ENCODE peak calls at places on chromosomes 1 and 21, in six cellular contexts. F is right lobe of liver, K is ovary, J is foreskin keratinocyte, U is cardiac muscle cell, G is endodermal cell. N is an unnamed sample. For H3K4me1 and H3K27me3, the result is how much of the 10 kb centered on the place peaks cover.

GRCh38 chr1:13543927-13544556 is 30.2 kb upstream of the LRRC38 start:
- DNase-seq in F (no peak), K (peak), J (no peak), U (peak), G (peak), N (no peak)

GRCh38 chr21:41483973-41484372 is 24.0 kb downstream of the TMPRSS2 start:
- DNase-seq in F (no peak), K (no peak), J (no peak), U (no peak), G (no peak), N (no peak)

GRCh38 chr21:38798481-38798882 is 7.2 kb upstream of the ETS2 start:
- DNase-seq in F (no peak), K (no peak), J (peak), U (peak), G (peak), N (peak)

GRCh38 chr1:90964444-90965035 is 57.3 kb downstream of the ZNF644 start:
- DNase-seq in F (no peak), K (no peak), J (no peak), U (peak), G (no peak), N (no peak)

GRCh38 chr1:172145231-172145651 is 275.2 kb upstream of the C1orf105 start:
- DNase-seq in F (no peak), K (no peak), J (no peak), U (peak), G (no peak), N (peak)

GRCh38 chr1:29240400-29240837 is 4.1 kb downstream of the PTPRU start:
- DNase-seq in F (no peak), K (no peak), J (no peak), U (peak), G (peak), N (peak)

GRCh38 chr1:191904991-191905390 is 253.3 kb upstream of the RGS18 start:
- DNase-seq in F (no peak), K (no peak), J (no peak), U (no peak), G (no peak), N (no peak)

GRCh38 chr1:178551940-178552339 is 39.0 kb downstream of the TEX35 start:
- DNase-seq in F (no peak), K (no peak), J (no peak), U (no peak), G (no peak), N (no peak)

GRCh38 chr1:178057863-178058576 is 35.9 kb upstream of the RASAL2 start:
- DNase-seq in F (no peak), K (peak), J (no peak), U (peak), G (peak), N (no peak)

GRCh38 chr1:159161001-159161718 is 10.3 kb upstream of the CADM3 start:
- DNase-seq in F (peak), K (peak), J (peak), U (peak), G (peak), N (peak)

GRCh38 chr1:20729990-20730689 is 2.4 kb downstream of the SH2D5 start:
- DNase-seq in F (no peak), K (no peak), J (no peak), U (no peak), G (peak), N (no peak)

GRCh38 chr1:76068542-76068941 is 6.0 kb upstream of the ST6GALNAC3 start:
- DNase-seq in F (no peak), K (no peak), J (no peak), U (no peak), G (no peak), N (no peak)

GRCh38 chr1:79497193-79497773 is 490.8 kb upstream of the ADGRL4 start:
- DNase-seq in F (no peak), K (no peak), J (peak), U (peak), G (peak), N (no peak)

GRCh38 chr1:201429771-201430501 is 8.4 kb upstream of the TNNI1 start:
- DNase-seq in F (no peak), K (no peak), J (no peak), U (no peak), G (no peak), N (no peak)

GRCh38 chr1:110672753-110673108 is 2.0 kb downstream of the KCNA3 start:
- DNase-seq in F (no peak), K (no peak), J (no peak), U (no peak), G (no peak), N (no peak)

GRCh38 chr1:113830039-113830438 is 17.8 kb upstream of the RSBN1 start:
- DNase-seq in F (no peak), K (no peak), J (peak), U (no peak), G (no peak), N (no peak)

GRCh38 chr1:28601696-28602095 is 9.6 kb downstream of the RAB42 start:
- DNase-seq in F (no peak), K (peak), J (peak), U (no peak), G (no peak), N (no peak)

GRCh38 chr1:33146038-33146437 is 35.8 kb downstream of the TRIM62 start:
- DNase-seq in F (no peak), K (no peak), J (no peak), U (no peak), G (no peak), N (no peak)

GRCh38 chr1:109565241-109565640 is 16.8 kb downstream of the GNAI3 start:
- DNase-seq in F (no peak), K (no peak), J (no peak), U (no peak), G (no peak), N (no peak)

GRCh38 chr1:175377394-175377793 is 184.8 kb upstream of the KIAA0040 start:
- DNase-seq in F (no peak), K (no peak), J (no peak), U (no peak), G (no peak), N (no peak)

GRCh38 chr1:181148636-181149035 is 60.1 kb downstream of the IER5 start:
- DNase-seq in F (no peak), K (no peak), J (peak), U (no peak), G (no peak), N (no peak)

GRCh38 chr1:32393136-32393535 is 1.1 kb downstream of the BSDC1 start:
- DNase-seq in F (no peak), K (no peak), J (no peak), U (no peak), G (no peak), N (no peak)

GRCh38 chr1:201761178-201761577 is 67.8 kb upstream of the IPO9 start:
- DNase-seq in F (no peak), K (no peak), J (no peak), U (no peak), G (peak), N (no peak)

GRCh38 chr1:47808612-47809011 is 188.6 kb downstream of the TRABD2B start:
- DNase-seq in F (no peak), K (no peak), J (peak), U (no peak), G (no peak), N (no peak)

GRCh38 chr1:15734901-15735300 is 1.2 kb upstream of the SLC25A34 start:
- DNase-seq in F (no peak), K (no peak), J (no peak), U (no peak), G (no peak), N (no peak)

GRCh38 chr1:7810395-7810794 is 26.3 kb downstream of the PER3 start:
- DNase-seq in F (no peak), K (no peak), J (peak), U (no peak), G (no peak), N (no peak)

GRCh38 chr1:115706774-115707425 is 61.6 kb downstream of the CASQ2 start:
- DNase-seq in F (no peak), K (no peak), J (no peak), U (peak), G (peak), N (no peak)

GRCh38 chr1:226870026-226870322 is 442 bp upstream of the PSEN2 start:
- DNase-seq in F (no peak), K (no peak), J (no peak), U (no peak), G (no peak), N (no peak)

GRCh38 chr1:179178965-179179364 is 50.5 kb downstream of the ABL2 start:
- DNase-seq in F (no peak), K (no peak), J (peak), U (no peak), G (no peak), N (no peak)

GRCh38 chr1:16236091-16236494 is 890 bp downstream of the CPLANE2 start:
- DNase-seq in F (peak), K (no peak), J (no peak), U (no peak), G (no peak), N (peak)

GRCh38 chr1:2399890-2400575 is 8.4 kb downstream of the RER1 start:
- DNase-seq in F (no peak), K (no peak), J (no peak), U (no peak), G (no peak), N (no peak)

GRCh38 chr1:225824522-225824921 is 14.6 kb downstream of the EPHX1 start:
- DNase-seq in F (peak), K (peak), J (no peak), U (no peak), G (peak), N (no peak)

GRCh38 chr21:15793547-15794235 is 63.9 kb downstream of the USP25 start:
- DNase-seq in F (no peak), K (no peak), J (no peak), U (no peak), G (no peak), N (no peak)

GRCh38 chr1:230519246-230519645 is 93.1 kb upstream of the PGBD5 start:
- DNase-seq in F (no peak), K (no peak), J (no peak), U (no peak), G (no peak), N (no peak)

GRCh38 chr1:164725401-164725800 is 166.4 kb downstream of the PBX1 start:
- DNase-seq in F (no peak), K (no peak), J (no peak), U (no peak), G (no peak), N (no peak)

GRCh38 chr1:159598196-159598595 is 10.6 kb downstream of the APCS start:
- DNase-seq in F (no peak), K (no peak), J (peak), U (no peak), G (no peak), N (no peak)

GRCh38 chr1:193538004-193538355 is 351.6 kb upstream of the B3GALT2 start:
- DNase-seq in F (no peak), K (no peak), J (peak), U (no peak), G (no peak), N (no peak)
- H3K4me1 ChIP-seq in F (under half), K (under half), J (under half), U (under half), G (under half), N (under half)

GRCh38 chr1:22665752-22666151 is 12.7 kb downstream of the C1QB start:
- DNase-seq in F (no peak), K (peak), J (no peak), U (peak), G (peak), N (peak)

GRCh38 chr1:22660716-22661241 is 7.7 kb downstream of the C1QB start:
- DNase-seq in F (no peak), K (no peak), J (no peak), U (no peak), G (no peak), N (no peak)

GRCh38 chr1:22661880-22662279 is 8.8 kb downstream of the C1QB start:
- DNase-seq in F (no peak), K (no peak), J (no peak), U (no peak), G (no peak), N (no peak)

GRCh38 chr1:22662318-22662717 is 9.3 kb downstream of the C1QB start:
- DNase-seq in F (no peak), K (no peak), J (no peak), U (peak), G (peak), N (peak)

DNA sequence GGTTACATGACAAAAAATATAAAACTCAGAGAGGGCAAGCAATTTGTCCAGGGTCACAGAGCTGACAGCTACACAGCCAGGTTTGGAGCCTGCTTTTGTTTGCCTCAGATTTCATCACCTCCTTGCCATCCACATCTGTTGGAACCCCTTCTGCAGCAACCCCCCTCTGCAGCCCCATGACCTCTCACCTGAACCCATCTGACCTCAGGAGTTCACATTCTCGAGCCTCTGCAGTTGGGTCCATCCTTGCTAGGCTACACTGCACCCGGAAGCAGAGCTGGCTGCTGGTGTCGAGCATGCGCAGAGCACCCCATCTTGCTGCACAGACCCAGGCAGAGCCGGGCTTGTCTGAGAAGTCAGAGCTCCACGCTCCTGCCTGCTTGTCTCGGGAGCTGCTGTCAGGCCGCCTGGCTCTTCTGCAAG is 10.0 kb downstream of the C1QB start:
- DNase-seq in F (no peak), K (no peak), J (no peak), U (no peak), G (no peak), N (no peak)
- H3K27me3 ChIP-seq in F (under half), K (under half), J (under half), U (under half), G (under half), N (under half)

DNA sequence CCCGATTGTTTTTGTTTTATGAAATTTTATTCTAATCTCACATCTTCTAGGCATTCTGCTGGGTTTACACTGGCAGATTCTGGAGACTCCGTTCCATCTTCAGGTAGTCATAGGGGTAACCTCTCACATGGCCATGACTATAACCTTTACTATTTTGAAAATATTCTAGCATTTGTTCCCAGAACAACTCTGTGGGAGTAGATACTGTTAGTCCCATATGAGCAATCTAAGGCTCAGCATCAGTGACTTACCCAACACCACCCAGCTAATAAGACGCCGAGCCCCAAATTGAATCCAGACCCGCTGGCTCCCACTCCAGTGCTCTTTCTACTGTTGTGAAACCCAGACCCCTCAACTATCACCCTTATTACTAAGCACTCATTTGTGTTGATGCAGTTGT is 9.8 kb downstream of the ADAMTS4 start:
- DNase-seq in F (no peak), K (peak), J (no peak), U (no peak), G (no peak), N (no peak)
- H3K4me1 ChIP-seq in F (under half), K (under half), J (under half), U (under half), G (under half), N (under half)

DNA sequence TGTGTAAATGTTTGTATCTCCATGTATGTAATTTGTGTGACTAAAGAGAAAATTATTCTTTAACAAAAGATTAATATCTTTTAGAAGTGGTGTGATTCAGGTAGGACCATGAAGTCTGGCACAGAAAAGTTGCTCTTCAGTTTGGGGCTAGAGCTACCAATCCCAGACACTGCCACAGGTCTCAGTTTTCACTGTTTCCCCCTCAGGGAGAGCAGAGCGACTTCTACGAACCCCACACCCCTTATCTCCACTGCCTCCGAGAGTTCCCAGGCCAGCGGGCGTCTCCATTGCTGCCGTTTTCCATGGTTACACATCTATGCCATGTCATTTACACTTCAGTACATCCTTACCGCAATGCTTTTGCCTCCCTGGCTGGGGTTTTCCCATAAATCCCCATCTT is 93.0 kb upstream of the SMYD2 start:
- DNase-seq in F (no peak), K (no peak), J (no peak), U (no peak), G (no peak), N (no peak)
- H3K27me3 ChIP-seq in F (under half), K (under half), J (half or more), U (under half), G (half or more), N (under half)

GRCh38 chr1:85448358-85448757 is 16.6 kb downstream of the DDAH1 start:
- DNase-seq in F (no peak), K (no peak), J (no peak), U (no peak), G (no peak), N (no peak)

GRCh38 chr1:85444381-85444780 is 20.6 kb downstream of the DDAH1 start:
- DNase-seq in F (no peak), K (no peak), J (no peak), U (no peak), G (no peak), N (no peak)

GRCh38 chr1:85447000-85447943 is 17.7 kb downstream of the DDAH1 start:
- DNase-seq in F (no peak), K (no peak), J (no peak), U (no peak), G (no peak), N (no peak)

GRCh38 chr1:85449356-85449755 is 15.6 kb downstream of the DDAH1 start:
- DNase-seq in F (no peak), K (no peak), J (no peak), U (no peak), G (no peak), N (peak)

DNA sequence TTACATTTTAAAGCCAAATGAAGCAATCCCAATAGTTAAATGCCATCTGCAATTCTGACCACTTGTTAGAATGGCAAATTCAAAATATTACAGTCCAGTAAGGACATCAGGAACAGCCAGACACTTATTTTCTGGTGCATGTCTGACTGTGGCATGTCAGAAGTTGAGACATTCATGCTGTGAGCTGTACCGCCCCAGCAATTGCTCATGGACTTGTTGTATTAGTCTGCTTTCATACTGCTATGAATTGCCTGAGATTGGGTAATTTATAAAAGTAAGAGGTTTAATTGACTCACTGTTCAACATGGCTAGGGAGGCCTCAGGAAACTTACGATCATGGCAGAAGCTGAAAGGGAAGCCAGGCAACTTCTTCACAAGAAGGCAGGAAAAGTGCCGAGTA is 19.1 kb downstream of the DDAH1 start:
- DNase-seq in F (no peak), K (no peak), J (no peak), U (no peak), G (no peak), N (no peak)
- H3K4me1 ChIP-seq in F (under half), K (under half), J (under half), U (under half), G (under half), N (under half)

GRCh38 chr1:17724150-17724549 is 31.0 kb upstream of the ACTL8 start:
- DNase-seq in F (no peak), K (no peak), J (no peak), U (no peak), G (no peak), N (no peak)

GRCh38 chr1:17725084-17725718 is 29.9 kb upstream of the ACTL8 start:
- DNase-seq in F (no peak), K (no peak), J (no peak), U (no peak), G (no peak), N (no peak)

GRCh38 chr1:17721444-17721843 is 33.7 kb upstream of the ACTL8 start:
- DNase-seq in F (no peak), K (no peak), J (no peak), U (no peak), G (no peak), N (no peak)

GRCh38 chr1:17725811-17726582 is 29.1 kb upstream of the ACTL8 start:
- DNase-seq in F (no peak), K (no peak), J (no peak), U (no peak), G (no peak), N (no peak)

DNA sequence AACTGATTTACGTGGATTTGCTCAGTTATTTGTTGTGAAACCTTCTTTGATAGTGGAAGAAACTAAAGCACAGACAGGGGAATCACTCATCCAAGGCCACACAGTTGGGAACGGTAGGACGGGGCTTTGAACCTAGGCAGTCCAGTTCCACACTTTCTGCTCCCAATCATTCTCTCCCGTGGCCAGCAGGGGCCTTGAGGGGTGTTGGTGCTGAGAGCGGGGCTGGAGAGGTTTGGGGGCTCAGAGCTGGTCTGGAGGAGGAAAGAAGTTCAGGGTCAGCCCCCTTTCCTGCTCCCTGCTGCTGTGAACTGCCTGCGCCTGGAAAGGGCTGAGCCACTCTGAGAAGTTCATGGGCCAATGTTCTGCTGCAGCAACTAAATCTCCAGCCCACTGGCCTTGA is 31.4 kb upstream of the ACTL8 start:
- DNase-seq in F (no peak), K (no peak), J (no peak), U (no peak), G (peak), N (no peak)
- H3K27me3 ChIP-seq in F (under half), K (under half), J (under half), U (under half), G (under half), N (under half)

DNA sequence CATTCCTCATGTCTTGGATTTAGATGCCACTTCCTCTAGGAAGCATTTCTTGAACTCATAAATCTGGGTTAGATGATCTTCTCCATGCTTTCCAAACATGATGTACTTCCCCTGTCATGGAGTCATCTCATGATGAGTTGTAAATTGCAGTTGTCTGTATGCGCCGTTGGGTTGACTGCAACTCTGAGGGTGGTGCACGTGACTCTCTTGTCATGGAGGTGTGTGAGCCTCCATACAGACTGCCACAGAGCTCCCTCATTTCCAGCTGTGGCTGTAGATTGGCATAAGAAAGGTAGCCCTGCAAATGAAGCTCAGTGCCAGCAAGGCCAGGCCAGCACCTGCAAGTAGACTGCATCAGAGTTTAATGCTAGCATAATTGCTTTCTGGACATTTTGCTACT is 77.4 kb downstream of the LAMC1 start:
- DNase-seq in F (no peak), K (no peak), J (no peak), U (no peak), G (no peak), N (no peak)
- H3K4me1 ChIP-seq in F (under half), K (under half), J (under half), U (under half), G (under half), N (under half)

GRCh38 chr1:6163191-6163972 is 16.7 kb downstream of the CHD5 start:
- DNase-seq in F (no peak), K (no peak), J (no peak), U (no peak), G (no peak), N (no peak)
- H3K27me3 ChIP-seq in F (under half), K (under half), J (under half), U (under half), G (under half), N (under half)

GRCh38 chr1:87086120-87086519 is 171.7 kb downstream of the HS2ST1 start:
- DNase-seq in F (no peak), K (no peak), J (no peak), U (no peak), G (no peak), N (no peak)
- H3K4me1 ChIP-seq in F (under half), K (under half), J (under half), U (under half), G (under half), N (under half)